ENCODE peak calls at places on chromosomes 1 and 21, in eight cellular contexts. R is HCT116, F is SK-N-SH, M is K562, J is A549, Y is WTC11, X is endothelial cell of umbilical vein, G is GM12878. A is an unnamed sample.

GRCh38 chr21:38937844-38938243 is 132.1 kb downstream of the ETS2 start:
- DNase-seq in R (no peak), F (no peak), M (no peak), J (no peak), Y (no peak), X (no peak), G (no peak), A (no peak)

GRCh38 chr1:147665521-147665920 is 4.8 kb downstream of the ACP6 start:
- DNase-seq in R (no peak), F (no peak), M (no peak), J (peak), Y (no peak), X (no peak), G (no peak), A (no peak)

GRCh38 chr21:35404247-35404646 is 355.1 kb upstream of the RUNX1 start:
- DNase-seq in R (no peak), F (no peak), M (no peak), J (no peak), Y (no peak), X (no peak), G (no peak), A (no peak)

GRCh38 chr1:234725177-234726132 is 115.5 kb upstream of the IRF2BP2 start:
- DNase-seq in R (no peak), F (no peak), M (peak), J (no peak), Y (no peak), X (peak), G (no peak), A (no peak)

GRCh38 chr1:109198745-109199144 is 15.0 kb upstream of the SARS1 start:
- DNase-seq in R (no peak), F (no peak), M (no peak), J (no peak), Y (no peak), X (no peak), G (no peak), A (no peak)

GRCh38 chr1:43750083-43750482 is 42.7 kb downstream of the ST3GAL3 start:
- DNase-seq in R (no peak), F (no peak), M (no peak), J (no peak), Y (no peak), X (no peak), G (no peak), A (no peak)

GRCh38 chr1:61378498-61379180 is 296.3 kb downstream of the NFIA start:
- DNase-seq in R (no peak), F (no peak), M (no peak), J (no peak), Y (no peak), X (no peak), G (no peak), A (no peak)

GRCh38 chr1:44240802-44241671 is 27.8 kb downstream of the DMAP1 start:
- DNase-seq in R (no peak), F (peak), M (peak), J (no peak), Y (no peak), X (no peak), G (no peak), A (no peak)

GRCh38 chr1:9859252-9860014 is 35.7 kb upstream of the CLSTN1 start:
- DNase-seq in R (no peak), F (no peak), M (no peak), J (no peak), Y (no peak), X (peak), G (no peak), A (peak)

GRCh38 chr1:227895828-227896685 is 51.7 kb downstream of the WNT9A start:
- DNase-seq in R (no peak), F (no peak), M (no peak), J (no peak), Y (peak), X (no peak), G (no peak), A (no peak)

GRCh38 chr1:200075938-200076546 is 48.5 kb downstream of the NR5A2 start:
- DNase-seq in R (peak), F (no peak), M (no peak), J (peak), Y (no peak), X (peak), G (no peak), A (peak)

GRCh38 chr1:39103321-39104157 is 77.4 kb downstream of the NDUFS5 start:
- DNase-seq in R (no peak), F (no peak), M (no peak), J (no peak), Y (no peak), X (peak), G (no peak), A (no peak)

GRCh38 chr1:4261327-4261726 is 361.3 kb upstream of the C1orf174 start:
- DNase-seq in R (no peak), F (no peak), M (no peak), J (no peak), Y (no peak), X (no peak), G (no peak), A (no peak)

GRCh38 chr1:221511797-221512196 is 230.1 kb downstream of the DUSP10 start:
- DNase-seq in R (no peak), F (peak), M (peak), J (no peak), Y (no peak), X (no peak), G (no peak), A (no peak)

GRCh38 chr1:194013561-194013960 is 827.1 kb upstream of the B3GALT2 start:
- DNase-seq in R (no peak), F (no peak), M (no peak), J (no peak), Y (no peak), X (peak), G (no peak), A (no peak)

GRCh38 chr1:42934541-42935312 is 23.9 kb downstream of the SLC2A1 start:
- DNase-seq in R (no peak), F (no peak), M (no peak), J (no peak), Y (no peak), X (no peak), G (no peak), A (no peak)

GRCh38 chr1:56561227-56562019 is 17.9 kb downstream of the PLPP3 start:
- DNase-seq in R (no peak), F (no peak), M (no peak), J (no peak), Y (no peak), X (no peak), G (no peak), A (no peak)

GRCh38 chr1:3609769-3610157 is 1.5 kb downstream of the MEGF6 start:
- DNase-seq in R (no peak), F (no peak), M (no peak), J (no peak), Y (no peak), X (no peak), G (no peak), A (no peak)

GRCh38 chr1:59718064-59718988 is 96.4 kb upstream of the HOOK1 start:
- DNase-seq in R (peak), F (no peak), M (peak), J (no peak), Y (no peak), X (no peak), G (no peak), A (peak)
- TF ChIP-seq CTCF in R (peak), F (peak), M (peak), J (peak), Y (no peak), X (peak), G (peak), A (no peak)

DNA sequence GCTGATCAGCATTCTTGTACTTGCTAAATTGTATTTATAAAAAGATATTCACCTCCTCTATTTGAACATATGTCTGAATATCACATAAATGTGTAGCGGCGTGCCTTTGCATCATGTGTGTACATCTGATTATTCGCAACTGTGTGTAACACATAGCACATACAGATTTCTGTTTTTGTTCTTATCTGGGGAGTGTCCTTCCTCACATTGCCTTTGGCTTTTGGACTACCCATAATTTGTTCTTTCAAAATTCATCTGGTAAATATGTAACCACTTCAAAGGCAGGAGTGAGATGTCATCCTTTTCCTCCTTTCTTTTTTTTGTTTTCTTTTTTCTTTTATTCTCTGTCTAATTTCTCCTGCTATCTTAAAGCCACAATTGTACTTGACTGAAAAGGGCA is 113.6 kb downstream of the PBX1 start:
- DNase-seq in R (no peak), F (no peak), M (no peak), J (no peak), Y (no peak), X (no peak), G (no peak), A (no peak)
- TF ChIP-seq MAX in R (no peak), F (no peak), M (no peak), J (no peak), Y (no peak), X (no peak), G (no peak), A (no peak)

GRCh38 chr1:208177656-208178055 is 66.5 kb downstream of the PLXNA2 start:
- DNase-seq in R (no peak), F (no peak), M (no peak), J (no peak), Y (peak), X (no peak), G (no peak), A (no peak)
- TF ChIP-seq CTCF in R (no peak), F (no peak), M (no peak), J (no peak), Y (no peak), X (no peak), G (no peak), A (no peak)

GRCh38 chr1:79662596-79662995 is 656.1 kb upstream of the ADGRL4 start:
- DNase-seq in R (no peak), F (no peak), M (no peak), J (no peak), Y (no peak), X (no peak), G (no peak), A (no peak)
- TF ChIP-seq MAX in R (no peak), F (no peak), M (no peak), J (no peak), Y (no peak), X (no peak), G (no peak), A (no peak)

DNA sequence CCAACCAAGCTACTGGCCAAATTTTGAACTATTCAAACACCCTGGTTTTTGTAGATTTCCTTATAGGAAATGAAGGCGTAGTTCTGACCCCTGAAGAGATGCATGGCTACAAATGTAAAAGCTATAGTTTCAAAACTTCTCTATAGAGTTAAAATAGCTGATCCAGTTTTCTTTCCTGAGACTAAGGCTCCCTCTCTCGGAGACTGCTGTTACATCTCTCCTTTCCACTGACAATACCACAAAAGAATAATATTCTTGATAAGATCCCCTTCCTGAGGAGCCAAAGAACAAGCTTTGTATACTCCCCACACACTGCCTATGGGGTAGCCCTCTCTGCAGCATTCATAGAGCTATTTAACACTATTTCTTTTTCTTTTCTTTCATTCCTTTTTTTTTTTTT is 6.7 kb upstream of the CFAP126 start:
- DNase-seq in R (no peak), F (peak), M (peak), J (peak), Y (no peak), X (peak), G (no peak), A (no peak)
- TF ChIP-seq CTCF in R (no peak), F (peak), M (peak), J (peak), Y (no peak), X (peak), G (no peak), A (no peak)

DNA sequence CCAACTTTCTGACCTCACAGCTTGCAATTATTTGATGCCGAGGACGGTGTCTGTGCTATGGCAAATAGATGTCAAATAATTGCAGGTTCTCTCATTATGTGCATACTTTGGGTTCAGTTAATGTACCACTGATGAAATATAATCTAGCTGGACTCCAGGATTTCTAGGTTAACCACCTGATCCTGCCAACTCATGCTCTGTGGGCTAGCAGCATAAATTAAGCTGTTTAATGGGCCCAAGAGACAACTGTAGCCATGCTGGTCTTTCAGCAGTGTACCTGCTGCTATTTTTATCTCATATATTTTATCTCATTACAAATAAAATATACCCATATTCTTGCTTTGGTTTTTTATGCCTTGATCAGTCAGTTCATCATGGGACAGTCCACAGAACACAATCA is 43.3 kb upstream of the HP1BP3 start:
- DNase-seq in R (no peak), F (no peak), M (no peak), J (no peak), Y (no peak), X (no peak), G (no peak), A (no peak)
- TF ChIP-seq MAX in R (no peak), F (no peak), M (no peak), J (no peak), Y (no peak), X (no peak), G (no peak), A (no peak)

GRCh38 chr1:178768423-178768822 is 43.4 kb downstream of the RALGPS2 start:
- DNase-seq in R (peak), F (peak), M (peak), J (no peak), Y (no peak), X (no peak), G (no peak), A (peak)
- TF ChIP-seq CTCF in R (peak), F (peak), M (peak), J (peak), Y (peak), X (peak), G (peak), A (peak)

DNA sequence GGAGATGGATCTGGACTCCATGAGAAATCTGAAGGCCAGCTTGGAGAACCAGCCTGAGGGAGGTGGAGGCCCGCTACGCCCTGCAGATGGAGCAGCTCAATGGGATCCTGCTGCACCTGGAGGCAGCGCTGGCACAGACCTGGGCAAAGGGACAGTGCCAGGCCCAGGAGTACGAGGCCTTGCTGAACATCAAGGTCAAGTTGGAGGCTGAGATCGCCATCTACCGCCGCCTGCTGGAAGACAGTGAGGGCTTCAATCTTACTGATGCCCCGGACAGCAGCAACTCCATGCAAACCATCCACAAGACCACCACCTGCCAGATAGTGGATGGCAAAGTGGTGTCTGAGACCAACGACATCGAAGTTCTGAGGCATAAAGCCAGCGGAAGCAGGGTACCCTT is 601.5 kb upstream of the ZP4 start:
- DNase-seq in R (no peak), F (no peak), M (peak), J (no peak), Y (peak), X (no peak), G (no peak), A (no peak)
- TF ChIP-seq MAX in R (no peak), F (no peak), M (no peak), J (no peak), Y (no peak), X (no peak), G (no peak), A (no peak)

GRCh38 chr1:7365706-7366105 is 405.4 kb upstream of the VAMP3 start:
- DNase-seq in R (no peak), F (no peak), M (no peak), J (no peak), Y (no peak), X (no peak), G (no peak), A (no peak)
- TF ChIP-seq CTCF in R (no peak), F (no peak), M (no peak), J (no peak), Y (no peak), X (no peak), G (no peak), A (no peak)

GRCh38 chr1:71967670-71968069 is 314.7 kb downstream of the NEGR1 start:
- DNase-seq in R (no peak), F (no peak), M (no peak), J (no peak), Y (no peak), X (no peak), G (no peak), A (no peak)

DNA sequence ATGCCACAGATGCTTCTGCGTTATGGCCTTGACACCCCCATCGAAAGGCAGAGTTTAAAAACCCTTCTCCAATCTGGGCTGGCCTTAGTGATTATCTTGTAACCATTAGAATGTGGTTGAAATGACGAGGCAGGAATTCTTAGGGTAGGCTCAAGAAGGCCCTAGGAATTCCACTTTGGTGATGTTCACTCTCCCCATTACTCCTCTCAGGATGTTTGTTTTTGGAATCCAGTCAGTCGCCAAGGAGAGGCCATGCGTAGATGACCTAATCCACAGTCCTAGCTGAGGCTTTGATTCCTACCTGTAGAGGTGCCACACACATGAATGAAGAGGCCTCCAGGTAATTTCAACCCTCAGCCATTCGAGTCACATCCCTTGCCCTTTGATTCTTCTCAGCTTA is 318.2 kb downstream of the NEGR1 start:
- DNase-seq in R (no peak), F (no peak), M (no peak), J (no peak), Y (peak), X (no peak), G (no peak), A (no peak)
- TF ChIP-seq MAX in R (no peak), F (no peak), M (no peak), J (no peak), Y (no peak), X (no peak), G (no peak), A (no peak)